ENCODE peak calls at places on chromosomes 1 and 21, in ten cellular contexts. One of them, this sample, is unnamed.

GRCh38 chr1:203473281-203473680 is 2.3 kb upstream of the PRELP start:
- DNase-seq in left lung: no peak
- DNase-seq in HAP-1: no peak
- DNase-seq in OCI-LY7: no peak
- DNase-seq in epithelial cell of esophagus: no peak
- DNase-seq in cardiac muscle cell: peak; percentile 46
- DNase-seq in skeletal muscle cell: no peak
- DNase-seq in CD8-positive, alpha-beta T cell: no peak
- DNase-seq in astrocyte of the spinal cord: no peak
- DNase-seq in heart left ventricle: no peak
- DNase-seq in this sample: no peak

GRCh38 chr21:41932576-41933258 is 21.1 kb downstream of the C2CD2 start:
- DNase-seq in left lung: peak; percentile 33
- DNase-seq in CD8-positive, alpha-beta T cell: no peak
- DNase-seq in OCI-LY7: no peak
- DNase-seq in heart left ventricle: no peak
- DNase-seq in epithelial cell of esophagus: peak; percentile 53
- DNase-seq in cardiac muscle cell: no peak
- DNase-seq in astrocyte of the spinal cord: no peak
- DNase-seq in HAP-1: no peak
- DNase-seq in skeletal muscle cell: no peak
- DNase-seq in this sample: no peak

GRCh38 chr1:57898531-57898930 is 474.7 kb upstream of the DAB1 start:
- DNase-seq in skeletal muscle cell: no peak
- DNase-seq in heart left ventricle: no peak
- DNase-seq in epithelial cell of esophagus: no peak
- DNase-seq in astrocyte of the spinal cord: no peak
- DNase-seq in CD8-positive, alpha-beta T cell: no peak
- DNase-seq in HAP-1: no peak
- DNase-seq in left lung: no peak
- DNase-seq in OCI-LY7: no peak
- DNase-seq in cardiac muscle cell: no peak
- DNase-seq in this sample: no peak

GRCh38 chr1:212467843-212468482 is 35.2 kb downstream of the NENF start:
- DNase-seq in HAP-1: no peak
- DNase-seq in cardiac muscle cell: no peak
- DNase-seq in OCI-LY7: no peak
- DNase-seq in CD8-positive, alpha-beta T cell: no peak
- DNase-seq in skeletal muscle cell: no peak
- DNase-seq in heart left ventricle: no peak
- DNase-seq in epithelial cell of esophagus: peak; percentile 22
- DNase-seq in left lung: no peak
- DNase-seq in astrocyte of the spinal cord: no peak
- DNase-seq in this sample: no peak

GRCh38 chr21:34635307-34635706 is 20.4 kb upstream of the RCAN1 start:
- DNase-seq in CD8-positive, alpha-beta T cell: no peak
- DNase-seq in HAP-1: no peak
- DNase-seq in skeletal muscle cell: no peak
- DNase-seq in heart left ventricle: no peak
- DNase-seq in astrocyte of the spinal cord: no peak
- DNase-seq in cardiac muscle cell: no peak
- DNase-seq in OCI-LY7: no peak
- DNase-seq in epithelial cell of esophagus: no peak
- DNase-seq in left lung: no peak
- DNase-seq in this sample: no peak

GRCh38 chr1:158028956-158029355 is 35.5 kb downstream of the KIRREL1 start:
- DNase-seq in OCI-LY7: no peak
- DNase-seq in astrocyte of the spinal cord: peak; percentile 66
- DNase-seq in heart left ventricle: no peak
- DNase-seq in HAP-1: peak; percentile 26
- DNase-seq in cardiac muscle cell: peak; percentile 50
- DNase-seq in skeletal muscle cell: no peak
- DNase-seq in CD8-positive, alpha-beta T cell: no peak
- DNase-seq in epithelial cell of esophagus: peak; percentile 88
- DNase-seq in left lung: no peak
- DNase-seq in this sample: no peak

GRCh38 chr1:143720087-143721023 is 251.4 kb downstream of the FAM72C start:
- DNase-seq in cardiac muscle cell: peak; percentile 61
- DNase-seq in OCI-LY7: no peak
- DNase-seq in skeletal muscle cell: no peak
- DNase-seq in astrocyte of the spinal cord: no peak
- DNase-seq in HAP-1: no peak
- DNase-seq in epithelial cell of esophagus: peak; percentile 48
- DNase-seq in heart left ventricle: peak; percentile 21
- DNase-seq in left lung: no peak
- DNase-seq in CD8-positive, alpha-beta T cell: no peak
- DNase-seq in this sample: no peak

GRCh38 chr1:156602557-156602993 is 1.3 kb upstream of the GPATCH4 start:
- DNase-seq in heart left ventricle: no peak
- DNase-seq in skeletal muscle cell: no peak
- DNase-seq in epithelial cell of esophagus: peak; percentile 85
- DNase-seq in cardiac muscle cell: no peak
- DNase-seq in OCI-LY7: peak; percentile 73
- DNase-seq in left lung: no peak
- DNase-seq in HAP-1: no peak
- DNase-seq in CD8-positive, alpha-beta T cell: no peak
- DNase-seq in astrocyte of the spinal cord: no peak
- DNase-seq in this sample: no peak

GRCh38 chr1:76793594-76793993 is 73.7 kb upstream of the ST6GALNAC5 start:
- DNase-seq in cardiac muscle cell: no peak
- DNase-seq in heart left ventricle: no peak
- DNase-seq in epithelial cell of esophagus: no peak
- DNase-seq in left lung: no peak
- DNase-seq in HAP-1: no peak
- DNase-seq in astrocyte of the spinal cord: no peak
- DNase-seq in CD8-positive, alpha-beta T cell: no peak
- DNase-seq in skeletal muscle cell: no peak
- DNase-seq in OCI-LY7: no peak
- DNase-seq in this sample: no peak

GRCh38 chr1:151964510-151964909 is 29.1 kb downstream of the S100A10 start:
- DNase-seq in left lung: no peak
- DNase-seq in heart left ventricle: no peak
- DNase-seq in CD8-positive, alpha-beta T cell: no peak
- DNase-seq in cardiac muscle cell: no peak
- DNase-seq in OCI-LY7: no peak
- DNase-seq in epithelial cell of esophagus: no peak
- DNase-seq in HAP-1: no peak
- DNase-seq in skeletal muscle cell: no peak
- DNase-seq in astrocyte of the spinal cord: no peak
- DNase-seq in this sample: no peak

GRCh38 chr1:153793973-153794615 is 18.9 kb downstream of the SLC27A3 start:
- DNase-seq in HAP-1: no peak
- DNase-seq in astrocyte of the spinal cord: no peak
- DNase-seq in OCI-LY7: no peak
- DNase-seq in CD8-positive, alpha-beta T cell: no peak
- DNase-seq in left lung: no peak
- DNase-seq in heart left ventricle: no peak
- DNase-seq in skeletal muscle cell: no peak
- DNase-seq in epithelial cell of esophagus: no peak
- DNase-seq in cardiac muscle cell: no peak
- DNase-seq in this sample: no peak

GRCh38 chr1:102630041-102630440 is 478.3 kb downstream of the COL11A1 start:
- DNase-seq in OCI-LY7: no peak
- DNase-seq in epithelial cell of esophagus: peak; percentile 52
- DNase-seq in heart left ventricle: no peak
- DNase-seq in left lung: no peak
- DNase-seq in astrocyte of the spinal cord: no peak
- DNase-seq in CD8-positive, alpha-beta T cell: no peak
- DNase-seq in skeletal muscle cell: no peak
- DNase-seq in cardiac muscle cell: no peak
- DNase-seq in HAP-1: no peak
- DNase-seq in this sample: no peak

GRCh38 chr1:102627145-102627544 is 481.2 kb downstream of the COL11A1 start:
- DNase-seq in heart left ventricle: no peak
- DNase-seq in HAP-1: no peak
- DNase-seq in skeletal muscle cell: no peak
- DNase-seq in OCI-LY7: no peak
- DNase-seq in CD8-positive, alpha-beta T cell: no peak
- DNase-seq in epithelial cell of esophagus: no peak
- DNase-seq in cardiac muscle cell: no peak
- DNase-seq in astrocyte of the spinal cord: no peak
- DNase-seq in left lung: no peak
- DNase-seq in this sample: no peak

GRCh38 chr1:102628008-102628736 is 480.1 kb downstream of the COL11A1 start:
- DNase-seq in cardiac muscle cell: no peak
- DNase-seq in HAP-1: no peak
- DNase-seq in OCI-LY7: no peak
- DNase-seq in epithelial cell of esophagus: peak; percentile 43
- DNase-seq in CD8-positive, alpha-beta T cell: no peak
- DNase-seq in heart left ventricle: no peak
- DNase-seq in astrocyte of the spinal cord: no peak
- DNase-seq in left lung: no peak
- DNase-seq in skeletal muscle cell: no peak
- DNase-seq in this sample: no peak
- H3K4me3 ChIP-seq in cardiac muscle cell: no peak overlapping the region
- H3K4me3 ChIP-seq in HAP-1: no peak overlapping the region
- H3K4me3 ChIP-seq in OCI-LY7: no peak overlapping the region
- H3K4me3 ChIP-seq in epithelial cell of esophagus: no peak overlapping the region
- H3K4me3 ChIP-seq in CD8-positive, alpha-beta T cell: no peak overlapping the region
- H3K4me3 ChIP-seq in heart left ventricle: no peak overlapping the region
- H3K4me3 ChIP-seq in astrocyte of the spinal cord: no peak overlapping the region
- H3K4me3 ChIP-seq in left lung: no peak overlapping the region
- H3K4me3 ChIP-seq in skeletal muscle cell: no peak overlapping the region
- H3K4me3 ChIP-seq in this sample: no peak overlapping the region

GRCh38 chr1:7385471-7386225 is 385.4 kb upstream of the VAMP3 start:
- DNase-seq in epithelial cell of esophagus: no peak
- DNase-seq in CD8-positive, alpha-beta T cell: no peak
- DNase-seq in astrocyte of the spinal cord: no peak
- DNase-seq in skeletal muscle cell: no peak
- DNase-seq in HAP-1: no peak
- DNase-seq in heart left ventricle: peak; percentile 9
- DNase-seq in cardiac muscle cell: no peak
- DNase-seq in OCI-LY7: no peak
- DNase-seq in left lung: peak; percentile 35
- DNase-seq in this sample: no peak
- H3K4me3 ChIP-seq in epithelial cell of esophagus: no peak overlapping the region
- H3K4me3 ChIP-seq in CD8-positive, alpha-beta T cell: no peak overlapping the region
- H3K4me3 ChIP-seq in astrocyte of the spinal cord: no peak overlapping the region
- H3K4me3 ChIP-seq in skeletal muscle cell: no peak overlapping the region
- H3K4me3 ChIP-seq in HAP-1: no peak overlapping the region
- H3K4me3 ChIP-seq in heart left ventricle: no peak overlapping the region
- H3K4me3 ChIP-seq in cardiac muscle cell: no peak overlapping the region
- H3K4me3 ChIP-seq in OCI-LY7: no peak overlapping the region
- H3K4me3 ChIP-seq in left lung: no peak overlapping the region
- H3K4me3 ChIP-seq in this sample: no peak overlapping the region

DNA sequence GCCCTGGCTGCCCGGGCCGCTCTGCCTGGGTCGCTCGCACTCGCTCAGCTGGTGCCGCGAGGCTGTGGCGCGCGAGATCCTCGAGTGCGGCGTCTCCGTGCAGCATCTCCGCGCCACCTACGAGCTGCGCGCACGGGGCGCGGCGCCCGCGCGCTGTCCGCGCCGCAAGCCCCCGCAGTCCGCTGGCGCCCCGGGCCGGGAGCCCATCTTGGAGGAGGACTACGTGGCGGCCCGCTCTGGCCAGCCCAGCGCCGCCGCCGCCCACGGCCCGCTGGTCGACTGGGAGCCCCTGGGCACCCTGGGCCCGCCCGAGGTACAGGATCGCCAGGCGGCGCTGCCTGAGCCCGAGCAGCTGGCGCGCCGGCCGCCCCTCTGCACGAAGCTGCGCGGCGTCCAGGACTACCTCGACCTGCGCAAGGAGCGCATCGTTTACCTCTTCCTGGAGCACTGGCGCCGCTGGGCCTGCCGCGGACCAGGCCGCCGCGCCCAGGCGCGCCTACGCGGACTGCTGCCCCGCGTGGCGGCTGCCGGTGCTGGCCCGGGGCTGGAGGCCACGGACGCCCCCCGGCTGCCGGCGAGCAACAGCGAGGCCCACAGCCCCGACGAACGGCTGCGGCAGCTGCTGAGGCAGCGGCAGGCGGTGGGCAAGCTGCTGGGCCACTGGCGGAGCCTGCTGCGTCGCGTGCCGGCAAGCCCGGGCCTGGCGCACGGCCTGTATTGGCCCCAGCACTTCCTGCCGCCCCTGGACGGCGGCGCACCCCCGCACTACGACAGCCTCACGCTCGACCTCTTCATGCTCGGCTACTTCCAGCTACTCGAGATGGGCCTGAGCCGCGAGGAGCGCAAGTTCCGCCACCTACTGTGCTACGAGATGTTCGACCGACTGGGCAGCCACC is 10.9 kb downstream of the TNFRSF25 start:
- DNase-seq in OCI-LY7: no peak
- DNase-seq in HAP-1: no peak
- DNase-seq in CD8-positive, alpha-beta T cell: no peak
- DNase-seq in astrocyte of the spinal cord: no peak
- DNase-seq in skeletal muscle cell: no peak
- DNase-seq in cardiac muscle cell: peak; percentile 29
- DNase-seq in left lung: no peak
- DNase-seq in heart left ventricle: no peak
- DNase-seq in epithelial cell of esophagus: peak; percentile 38
- DNase-seq in this sample: no peak
- H3K4me3 ChIP-seq in OCI-LY7: no peak overlapping the region
- H3K4me3 ChIP-seq in HAP-1: no peak overlapping the region
- H3K4me3 ChIP-seq in CD8-positive, alpha-beta T cell: no peak overlapping the region
- H3K4me3 ChIP-seq in astrocyte of the spinal cord: no peak overlapping the region
- H3K4me3 ChIP-seq in skeletal muscle cell: no peak overlapping the region
- H3K4me3 ChIP-seq in cardiac muscle cell: no peak overlapping the region
- H3K4me3 ChIP-seq in left lung: no peak overlapping the region
- H3K4me3 ChIP-seq in heart left ventricle: no peak overlapping the region
- H3K4me3 ChIP-seq in epithelial cell of esophagus: no peak overlapping the region
- H3K4me3 ChIP-seq in this sample: no peak overlapping the region

DNA sequence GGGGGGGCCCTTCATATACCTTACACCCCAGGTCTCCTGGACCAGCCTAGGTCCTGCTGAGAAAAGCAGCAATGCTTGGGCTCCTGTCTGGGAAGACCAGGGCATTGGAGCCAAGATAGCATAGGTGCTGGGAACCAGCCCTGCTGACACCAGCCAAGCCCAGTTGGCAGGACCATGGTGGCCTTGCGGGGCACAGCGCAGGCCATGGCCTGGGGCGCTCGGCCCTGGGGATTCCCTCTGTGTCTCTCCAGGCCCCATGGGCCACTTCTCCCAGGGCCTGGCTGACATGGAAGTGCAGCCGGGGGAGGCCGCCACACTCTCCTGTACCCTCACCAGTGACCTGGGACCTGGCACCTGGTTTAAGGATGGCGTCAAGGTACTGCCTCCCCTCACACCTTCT is 23.3 kb downstream of the IGFN1 start:
- DNase-seq in OCI-LY7: no peak
- DNase-seq in HAP-1: no peak
- DNase-seq in left lung: peak; percentile 19
- DNase-seq in epithelial cell of esophagus: no peak
- DNase-seq in CD8-positive, alpha-beta T cell: no peak
- DNase-seq in cardiac muscle cell: no peak
- DNase-seq in heart left ventricle: peak; percentile 11
- DNase-seq in skeletal muscle cell: no peak
- DNase-seq in astrocyte of the spinal cord: no peak
- DNase-seq in this sample: no peak
- H3K4me3 ChIP-seq in OCI-LY7: no peak overlapping the region
- H3K4me3 ChIP-seq in HAP-1: no peak overlapping the region
- H3K4me3 ChIP-seq in left lung: no peak overlapping the region
- H3K4me3 ChIP-seq in epithelial cell of esophagus: no peak overlapping the region
- H3K4me3 ChIP-seq in CD8-positive, alpha-beta T cell: no peak overlapping the region
- H3K4me3 ChIP-seq in cardiac muscle cell: no peak overlapping the region
- H3K4me3 ChIP-seq in heart left ventricle: no peak overlapping the region
- H3K4me3 ChIP-seq in skeletal muscle cell: no peak overlapping the region
- H3K4me3 ChIP-seq in astrocyte of the spinal cord: no peak overlapping the region
- H3K4me3 ChIP-seq in this sample: no peak overlapping the region

This sample was measured in NT2/D1.